ENCODE peak calls at places on chromosomes 2 and 18, in six cellular contexts. T is gastrocnemius medialis, A is upper lobe of left lung, H is PC-9, M is skeletal muscle cell, Q is PC-3. Z is an unnamed sample.

GRCh38 chr2:70686577-70687460 is 81.2 kb downstream of the ADD2 start:
- DNase-seq in T (no peak), A (no peak), H (peak; percentile 39), M (no peak), Q (peak; percentile 55), Z (no peak)

GRCh38 chr2:213067888-213068287 is 83.5 kb downstream of the IKZF2 start:
- DNase-seq in T (no peak), A (no peak), H (no peak), M (no peak), Q (peak; percentile 30), Z (no peak)

GRCh38 chr2:141554810-141555209 is 576.0 kb downstream of the LRP1B start:
- DNase-seq in T (no peak), A (no peak), H (no peak), M (no peak), Q (peak; percentile 69), Z (no peak)

GRCh38 chr18:73952296-73952946 is 195.2 kb downstream of the FBXO15 start:
- DNase-seq in T (no peak), A (no peak), H (no peak), M (no peak), Q (peak; percentile 7), Z (no peak)

GRCh38 chr18:46587568-46587967 is 69.5 kb downstream of the LOXHD1 start:
- DNase-seq in T (no peak), A (no peak), H (no peak), M (no peak), Q (no peak), Z (no peak)

GRCh38 chr2:55771612-55772011 is 78.0 kb upstream of the PNPT1 start:
- DNase-seq in T (no peak), A (no peak), H (no peak), M (peak; percentile 6), Q (peak; percentile 71), Z (no peak)

GRCh38 chr2:81583311-81584108 is 1279.0 kb upstream of the LRRTM1 start:
- DNase-seq in T (no peak), A (no peak), H (no peak), M (no peak), Q (no peak), Z (no peak)

GRCh38 chr2:28510184-28510583 is 14.3 kb downstream of the PLB1 start:
- DNase-seq in T (no peak), A (no peak), H (no peak), M (no peak), Q (no peak), Z (no peak)

GRCh38 chr18:3457261-3457724 is 7.3 kb downstream of the TGIF1 start:
- DNase-seq in T (no peak), A (no peak), H (no peak), M (no peak), Q (no peak), Z (no peak)

GRCh38 chr2:163341426-163341825 is 394.4 kb downstream of the FIGN start:
- DNase-seq in T (no peak), A (no peak), H (no peak), M (peak; percentile 21), Q (peak; percentile 48), Z (no peak)
- H3K4me3 ChIP-seq in T (no peak overlapping the region), A (no peak overlapping the region), H (no peak overlapping the region), M (no peak overlapping the region), Q (no peak overlapping the region), Z (no peak overlapping the region)

DNA sequence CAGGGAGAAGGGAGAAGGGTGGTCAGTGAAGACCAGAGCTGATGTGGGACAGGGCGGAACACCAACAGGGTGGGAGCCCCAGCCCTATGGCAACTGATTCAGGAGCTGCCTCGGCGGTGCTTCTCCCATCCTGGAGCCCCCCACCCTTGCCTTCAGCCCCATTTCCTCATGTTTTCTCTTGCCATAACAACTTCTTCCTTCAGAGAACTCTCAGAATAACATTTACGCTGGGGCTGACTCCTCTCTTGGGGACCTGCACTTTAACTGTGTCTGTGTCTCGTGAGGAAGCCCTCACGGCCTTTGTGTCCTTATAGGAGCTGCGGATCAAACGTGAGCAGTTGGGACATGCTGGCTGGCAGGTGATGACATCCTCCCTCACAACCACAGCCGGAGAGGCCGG is 116.4 kb upstream of the SNTG2 start:
- DNase-seq in T (no peak), A (no peak), H (no peak), M (no peak), Q (no peak), Z (no peak)
- H3K4me3 ChIP-seq in T (no peak overlapping the region), A (no peak overlapping the region), H (no peak overlapping the region), M (no peak overlapping the region), Q (no peak overlapping the region), Z (no peak overlapping the region)

DNA sequence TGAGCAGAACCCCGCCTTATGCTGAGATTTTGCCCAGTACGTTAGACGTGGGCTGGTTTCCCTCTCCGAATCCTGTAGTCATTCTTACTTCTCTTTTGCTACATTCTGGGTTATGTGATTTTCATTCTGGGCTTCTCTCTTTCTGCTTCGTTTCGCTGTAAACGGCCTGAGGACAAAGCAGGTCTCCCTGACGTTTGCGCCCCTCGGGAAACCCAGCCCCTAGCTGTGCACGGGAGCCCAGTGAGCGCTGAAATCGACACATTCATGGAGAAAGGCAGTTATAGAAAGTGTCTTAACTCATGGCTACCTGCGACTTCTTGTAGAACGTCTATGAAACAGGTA is 22.7 kb upstream of the MC5R start:
- DNase-seq in T (no peak), A (no peak), H (no peak), M (no peak), Q (no peak), Z (no peak)
- H3K4me3 ChIP-seq in T (peak overlapping the region; percentile 3), A (peak overlapping the region; percentile 18), H (no peak overlapping the region), M (peak overlapping the region; percentile 27), Q (peak overlapping the region; percentile 65), Z (peak overlapping the region; percentile 27)

GRCh38 chr2:232386490-232386739 is 7.9 kb downstream of the ALPP start:
- DNase-seq in T (no peak), A (no peak), H (no peak), M (no peak), Q (no peak), Z (no peak)
- H3K4me3 ChIP-seq in T (no peak overlapping the region), A (peak overlapping the region; percentile 39), H (no peak overlapping the region), M (no peak overlapping the region), Q (no peak overlapping the region), Z (no peak overlapping the region)

GRCh38 chr2:72166281-72166680 is 18.6 kb upstream of the CYP26B1 start:
- DNase-seq in T (no peak), A (no peak), H (no peak), M (no peak), Q (peak; percentile 30), Z (no peak)
- H3K4me3 ChIP-seq in T (no peak overlapping the region), A (no peak overlapping the region), H (no peak overlapping the region), M (no peak overlapping the region), Q (no peak overlapping the region), Z (no peak overlapping the region)

GRCh38 chr2:130755234-130756040 is at the start of gene AMER3:
- DNase-seq in T (no peak), A (no peak), H (no peak), M (no peak), Q (no peak), Z (no peak)

GRCh38 chr2:130756041-130756720 is 841 bp downstream of the AMER3 start:
- DNase-seq in T (no peak), A (no peak), H (no peak), M (no peak), Q (peak; percentile 37), Z (no peak)

GRCh38 chr2:130759906-130760753 is 4.8 kb downstream of the AMER3 start:
- DNase-seq in T (no peak), A (no peak), H (no peak), M (no peak), Q (peak; percentile 54), Z (no peak)

GRCh38 chr2:130754811-130755210 is 529 bp upstream of the AMER3 start:
- DNase-seq in T (no peak), A (no peak), H (no peak), M (no peak), Q (no peak), Z (no peak)

DNA sequence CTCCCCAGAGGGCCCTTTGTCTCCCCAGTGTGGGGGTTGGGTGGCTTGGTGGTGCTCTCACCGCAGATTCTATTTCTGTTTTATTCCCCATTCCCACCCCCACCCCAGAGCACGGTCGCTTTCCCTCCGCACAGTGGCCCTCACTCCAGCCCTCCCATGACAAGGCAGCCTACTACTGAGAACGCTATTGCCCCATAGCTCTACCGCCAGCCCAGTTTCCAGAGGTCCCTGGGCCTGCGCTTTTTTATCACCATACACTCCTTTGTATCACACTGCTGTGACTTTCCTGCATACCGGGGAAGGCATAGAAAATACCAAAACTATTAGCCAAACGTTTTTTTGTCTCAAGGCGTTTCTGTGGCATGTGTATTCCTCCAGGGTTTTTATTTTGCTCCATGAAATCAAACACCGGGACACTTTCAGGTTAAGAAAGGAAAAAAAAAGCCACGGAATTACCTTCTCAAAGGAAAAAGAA is 1.4 kb downstream of the AMER3 start:
- DNase-seq in T (no peak), A (no peak), H (no peak), M (no peak), Q (no peak), Z (no peak)
- H3K4me3 ChIP-seq in T (no peak overlapping the region), A (no peak overlapping the region), H (no peak overlapping the region), M (no peak overlapping the region), Q (no peak overlapping the region), Z (no peak overlapping the region)

GRCh38 chr2:162013514-162014205 is 60.4 kb downstream of the DPP4 start:
- DNase-seq in T (no peak), A (no peak), H (no peak), M (no peak), Q (no peak), Z (no peak)
- H3K4me3 ChIP-seq in T (no peak overlapping the region), A (peak overlapping the region; percentile 23), H (no peak overlapping the region), M (no peak overlapping the region), Q (no peak overlapping the region), Z (no peak overlapping the region)

GRCh38 chr2:223957092-223957851 is at the start of gene MRPL44:
- DNase-seq in T (peak; percentile 93), A (peak; percentile 97), H (peak; percentile 100), M (peak; percentile 89), Q (peak; percentile 97), Z (peak; percentile 94)

GRCh38 chr2:223952280-223952968 is 4.8 kb upstream of the MRPL44 start:
- DNase-seq in T (no peak), A (no peak), H (no peak), M (no peak), Q (no peak), Z (no peak)

GRCh38 chr2:223959688-223960087 is 2.4 kb downstream of the MRPL44 start:
- DNase-seq in T (no peak), A (peak; percentile 65), H (no peak), M (no peak), Q (peak; percentile 29), Z (no peak)

GRCh38 chr2:223954401-223954800 is 2.9 kb upstream of the MRPL44 start:
- DNase-seq in T (no peak), A (no peak), H (no peak), M (peak; percentile 82), Q (no peak), Z (no peak)

DNA sequence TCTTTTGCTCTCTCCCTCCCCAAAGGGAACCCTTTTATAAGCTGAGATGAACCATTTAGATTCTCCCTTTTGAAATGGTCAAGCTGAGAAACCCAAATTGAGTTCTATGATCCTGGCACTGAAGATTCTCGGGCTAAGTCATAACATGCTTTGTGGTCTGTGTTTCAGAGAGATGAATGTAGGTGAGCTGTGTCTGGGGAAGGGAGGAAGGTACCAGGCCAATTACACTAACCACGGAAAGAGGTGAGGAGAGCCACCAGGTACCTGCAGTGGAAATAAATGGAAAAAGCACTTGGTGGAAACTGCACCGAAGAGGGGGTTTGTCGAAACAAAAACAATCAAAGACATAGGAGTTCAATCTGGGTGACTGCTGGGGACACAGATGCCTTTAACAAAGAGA is 996 bp upstream of the MRPL44 start:
- DNase-seq in T (no peak), A (no peak), H (no peak), M (no peak), Q (no peak), Z (no peak)
- H3K4me3 ChIP-seq in T (no peak overlapping the region), A (peak overlapping the region; percentile 71), H (peak overlapping the region; percentile 81), M (no peak overlapping the region), Q (peak overlapping the region; percentile 90), Z (peak overlapping the region; percentile 99)